ENCODE peak calls at places on chromosomes 4 and X, in four cellular contexts. D is activated naive CD4-positive, alpha-beta T cell; W is cardiac muscle cell; N is activated T-helper 1 cell treated with Interleukin-2 at 50 U/mL for 16 hours. L is an unnamed sample.

GRCh38 chr4:109994415-109994827 is 81.7 kb downstream of the EGF start:
- DNase-seq in D (no peak), W (no peak), N (no peak), L (no peak)

GRCh38 chrX:49192722-49193328 is 6.7 kb upstream of the PRICKLE3 start:
- DNase-seq in D (no peak), W (peak), N (no peak), L (no peak)

GRCh38 chr4:58435871-58436270 is 1325.7 kb upstream of the IGFBP7 start:
- DNase-seq in D (no peak), W (no peak), N (no peak), L (no peak)

GRCh38 chrX:1185556-1185955 is 26.9 kb downstream of the CRLF2 start:
- DNase-seq in D (no peak), W (no peak), N (no peak), L (no peak)

GRCh38 chr4:143351149-143351691 is 14.5 kb downstream of the GAB1 start:
- DNase-seq in D (no peak), W (no peak), N (no peak), L (no peak)

GRCh38 chr4:80035336-80035735 is 37.7 kb downstream of the ANTXR2 start:
- DNase-seq in D (no peak), W (no peak), N (no peak), L (no peak)

GRCh38 chr4:169314906-169315305 is 44.1 kb upstream of the SH3RF1 start:
- DNase-seq in D (no peak), W (peak), N (no peak), L (peak)

GRCh38 chr4:153566751-153567150 is 100.6 kb downstream of the TMEM131L start:
- DNase-seq in D (no peak), W (no peak), N (no peak), L (no peak)

GRCh38 chrX:29071525-29071924 is 484.3 kb downstream of the IL1RAPL1 start:
- DNase-seq in D (no peak), W (no peak), N (no peak), L (no peak)